ENCODE peak calls at places on chromosome 11, in seven cellular contexts. One of them, this sample, is unnamed.
A peak's percentile ranks its signal among the peaks of the same experiment; 100 is the strongest.

GRCh38 chr11:36186340-36186739 is 102.9 kb downstream of the COMMD9 start:
- DNase-seq in IMR-90: peak; percentile 87
- DNase-seq in neuronal stem cell: no peak
- DNase-seq in H1: no peak
- DNase-seq in H9: no peak
- DNase-seq in mesenchymal stem cell: no peak
- DNase-seq in trophoblast cell: no peak
- DNase-seq in this sample: no peak

GRCh38 chr11:112728288-112728687 is 232.9 kb upstream of the NCAM1 start:
- DNase-seq in IMR-90: no peak
- DNase-seq in neuronal stem cell: no peak
- DNase-seq in H1: no peak
- DNase-seq in H9: no peak
- DNase-seq in mesenchymal stem cell: no peak
- DNase-seq in trophoblast cell: no peak
- DNase-seq in this sample: no peak

GRCh38 chr11:28679795-28680194 is 571.6 kb downstream of the METTL15 start:
- DNase-seq in IMR-90: peak; percentile 88
- DNase-seq in neuronal stem cell: no peak
- DNase-seq in H1: no peak
- DNase-seq in H9: no peak
- DNase-seq in mesenchymal stem cell: peak; percentile 75
- DNase-seq in trophoblast cell: no peak
- DNase-seq in this sample: no peak

GRCh38 chr11:12402027-12402426 is 24.7 kb downstream of the PARVA start:
- DNase-seq in IMR-90: no peak
- DNase-seq in neuronal stem cell: no peak
- DNase-seq in H1: no peak
- DNase-seq in H9: no peak
- DNase-seq in mesenchymal stem cell: no peak
- DNase-seq in trophoblast cell: no peak
- DNase-seq in this sample: peak; percentile 74

GRCh38 chr11:32374261-32374711 is 61.1 kb downstream of the WT1 start:
- DNase-seq in IMR-90: peak; percentile 15
- DNase-seq in neuronal stem cell: peak; percentile 33
- DNase-seq in H1: peak; percentile 46
- DNase-seq in H9: peak; percentile 83
- DNase-seq in mesenchymal stem cell: peak; percentile 52
- DNase-seq in trophoblast cell: peak; percentile 79
- DNase-seq in this sample: peak; percentile 88

GRCh38 chr11:58629857-58630256 is 7.4 kb downstream of the CNTF start:
- DNase-seq in IMR-90: peak; percentile 71
- DNase-seq in neuronal stem cell: no peak
- DNase-seq in H1: no peak
- DNase-seq in H9: peak; percentile 39
- DNase-seq in mesenchymal stem cell: peak; percentile 58
- DNase-seq in trophoblast cell: no peak
- DNase-seq in this sample: peak; percentile 76

GRCh38 chr11:114086394-114086793 is 26.9 kb downstream of the ZBTB16 start:
- DNase-seq in IMR-90: no peak
- DNase-seq in neuronal stem cell: no peak
- DNase-seq in H1: no peak
- DNase-seq in H9: no peak
- DNase-seq in mesenchymal stem cell: no peak
- DNase-seq in trophoblast cell: no peak
- DNase-seq in this sample: no peak

GRCh38 chr11:61679893-61680621 is at the start of gene DAGLA:
- DNase-seq in IMR-90: peak; percentile 43
- DNase-seq in neuronal stem cell: peak; percentile 81
- DNase-seq in H1: no peak
- DNase-seq in H9: peak; percentile 62
- DNase-seq in mesenchymal stem cell: peak; percentile 38
- DNase-seq in trophoblast cell: no peak
- DNase-seq in this sample: peak; percentile 51

GRCh38 chr11:32706985-32707736 is 87.3 kb downstream of the CCDC73 start:
- DNase-seq in IMR-90: peak; percentile 82
- DNase-seq in neuronal stem cell: no peak
- DNase-seq in H1: no peak
- DNase-seq in H9: no peak
- DNase-seq in mesenchymal stem cell: peak; percentile 63
- DNase-seq in trophoblast cell: no peak
- DNase-seq in this sample: no peak

GRCh38 chr11:110824912-110825311 is 112.7 kb upstream of the ARHGAP20 start:
- DNase-seq in IMR-90: no peak
- DNase-seq in neuronal stem cell: no peak
- DNase-seq in H1: no peak
- DNase-seq in H9: no peak
- DNase-seq in mesenchymal stem cell: no peak
- DNase-seq in trophoblast cell: no peak
- DNase-seq in this sample: no peak

GRCh38 chr11:83033972-83034672 is 37.6 kb downstream of the RAB30 start:
- DNase-seq in IMR-90: peak; percentile 71
- DNase-seq in neuronal stem cell: no peak
- DNase-seq in H1: no peak
- DNase-seq in H9: no peak
- DNase-seq in mesenchymal stem cell: peak; percentile 43
- DNase-seq in trophoblast cell: no peak
- DNase-seq in this sample: no peak

GRCh38 chr11:120964857-120965256 is 59.0 kb upstream of the TBCEL start:
- DNase-seq in IMR-90: peak; percentile 72
- DNase-seq in neuronal stem cell: no peak
- DNase-seq in H1: no peak
- DNase-seq in H9: no peak
- DNase-seq in mesenchymal stem cell: peak; percentile 41
- DNase-seq in trophoblast cell: no peak
- DNase-seq in this sample: no peak

GRCh38 chr11:1560011-1560579 is 12.0 kb downstream of the DUSP8 start:
- DNase-seq in IMR-90: no peak
- DNase-seq in neuronal stem cell: no peak
- DNase-seq in H1: no peak
- DNase-seq in H9: peak; percentile 24
- DNase-seq in mesenchymal stem cell: no peak
- DNase-seq in trophoblast cell: no peak
- DNase-seq in this sample: no peak

GRCh38 chr11:97574976-97575665 is 1185.3 kb downstream of the JRKL start:
- DNase-seq in IMR-90: no peak
- DNase-seq in neuronal stem cell: no peak
- DNase-seq in H1: no peak
- DNase-seq in H9: no peak
- DNase-seq in mesenchymal stem cell: no peak
- DNase-seq in trophoblast cell: no peak
- DNase-seq in this sample: no peak

GRCh38 chr11:88246680-88247079 is 71.4 kb upstream of the RAB38 start:
- DNase-seq in IMR-90: peak; percentile 86
- DNase-seq in neuronal stem cell: no peak
- DNase-seq in H1: no peak
- DNase-seq in H9: no peak
- DNase-seq in mesenchymal stem cell: peak; percentile 12
- DNase-seq in trophoblast cell: no peak
- DNase-seq in this sample: no peak

GRCh38 chr11:131584694-131585592 is 214.5 kb downstream of the NTM start:
- DNase-seq in IMR-90: no peak
- DNase-seq in neuronal stem cell: no peak
- DNase-seq in H1: peak; percentile 41
- DNase-seq in H9: peak; percentile 87
- DNase-seq in mesenchymal stem cell: no peak
- DNase-seq in trophoblast cell: no peak
- DNase-seq in this sample: peak; percentile 73

GRCh38 chr11:69648679-69649575 is 8.0 kb downstream of the CCND1 start:
- DNase-seq in IMR-90: no peak
- DNase-seq in neuronal stem cell: no peak
- DNase-seq in H1: no peak
- DNase-seq in H9: peak; percentile 25
- DNase-seq in mesenchymal stem cell: no peak
- DNase-seq in trophoblast cell: no peak
- DNase-seq in this sample: no peak

GRCh38 chr11:73198677-73199076 is 19.4 kb upstream of the P2RY2 start:
- DNase-seq in IMR-90: no peak
- DNase-seq in neuronal stem cell: peak; percentile 65
- DNase-seq in H1: no peak
- DNase-seq in H9: peak; percentile 33
- DNase-seq in mesenchymal stem cell: peak; percentile 22
- DNase-seq in trophoblast cell: no peak
- DNase-seq in this sample: peak; percentile 95

GRCh38 chr11:107688322-107688918 is 23.4 kb downstream of the SLN start:
- DNase-seq in IMR-90: no peak
- DNase-seq in neuronal stem cell: no peak
- DNase-seq in H1: no peak
- DNase-seq in H9: no peak
- DNase-seq in mesenchymal stem cell: no peak
- DNase-seq in trophoblast cell: no peak
- DNase-seq in this sample: no peak

GRCh38 chr11:67500818-67501584 is 4.2 kb downstream of the PITPNM1 start:
- DNase-seq in IMR-90: no peak
- DNase-seq in neuronal stem cell: no peak
- DNase-seq in H1: no peak
- DNase-seq in H9: no peak
- DNase-seq in mesenchymal stem cell: no peak
- DNase-seq in trophoblast cell: no peak
- DNase-seq in this sample: no peak

GRCh38 chr11:75386912-75387311 is 12.4 kb upstream of the RPS3 start:
- DNase-seq in IMR-90: no peak
- DNase-seq in neuronal stem cell: no peak
- DNase-seq in H1: peak; percentile 29
- DNase-seq in H9: peak; percentile 65
- DNase-seq in mesenchymal stem cell: no peak
- DNase-seq in trophoblast cell: peak; percentile 92
- DNase-seq in this sample: peak; percentile 94

GRCh38 chr11:69637601-69637955 is 3.4 kb upstream of the CCND1 start:
- DNase-seq in IMR-90: no peak
- DNase-seq in neuronal stem cell: no peak
- DNase-seq in H1: no peak
- DNase-seq in H9: peak; percentile 74
- DNase-seq in mesenchymal stem cell: no peak
- DNase-seq in trophoblast cell: no peak
- DNase-seq in this sample: no peak

GRCh38 chr11:28535677-28536076 is 427.5 kb downstream of the METTL15 start:
- DNase-seq in IMR-90: no peak
- DNase-seq in neuronal stem cell: no peak
- DNase-seq in H1: no peak
- DNase-seq in H9: no peak
- DNase-seq in mesenchymal stem cell: no peak
- DNase-seq in trophoblast cell: no peak
- DNase-seq in this sample: no peak

GRCh38 chr11:86219291-86220193 is 25.0 kb upstream of the EED start:
- DNase-seq in IMR-90: no peak
- DNase-seq in neuronal stem cell: no peak
- DNase-seq in H1: no peak
- DNase-seq in H9: no peak
- DNase-seq in mesenchymal stem cell: no peak
- DNase-seq in trophoblast cell: no peak
- DNase-seq in this sample: no peak

GRCh38 chr11:84608788-84609309 is 1018.3 kb downstream of the DLG2 start:
- DNase-seq in IMR-90: no peak
- DNase-seq in neuronal stem cell: no peak
- DNase-seq in H1: no peak
- DNase-seq in H9: no peak
- DNase-seq in mesenchymal stem cell: no peak
- DNase-seq in trophoblast cell: no peak
- DNase-seq in this sample: no peak
- H2BK5ac ChIP-seq in IMR-90: no peak overlapping the region
- H2BK5ac ChIP-seq in neuronal stem cell: no peak overlapping the region
- H2BK5ac ChIP-seq in H1: no peak overlapping the region
- H2BK5ac ChIP-seq in H9: no peak overlapping the region
- H2BK5ac ChIP-seq in mesenchymal stem cell: no peak overlapping the region
- H2BK5ac ChIP-seq in trophoblast cell: no peak overlapping the region
- H2BK5ac ChIP-seq in this sample: no peak overlapping the region

DNA sequence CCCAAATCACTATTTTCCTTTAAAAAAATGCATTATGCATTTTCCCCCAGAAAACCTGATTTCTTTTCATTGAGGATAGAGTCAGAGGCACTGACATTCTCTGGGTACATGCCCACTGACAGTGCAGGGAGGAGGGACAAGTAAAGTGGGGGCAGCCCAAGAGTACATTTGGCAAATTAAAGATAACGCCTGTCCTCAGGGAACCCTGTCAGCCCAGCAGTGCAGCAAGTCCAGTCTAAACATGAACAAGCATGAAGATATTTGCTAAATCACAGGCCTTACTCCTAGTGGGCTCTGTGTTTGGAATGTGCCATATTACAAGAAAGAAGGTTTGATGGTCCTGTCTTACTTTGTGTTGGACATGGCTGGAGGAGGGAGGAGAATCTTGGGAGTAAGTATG is 37.8 kb downstream of the AMOTL1 start:
- DNase-seq in IMR-90: no peak
- DNase-seq in neuronal stem cell: no peak
- DNase-seq in H1: no peak
- DNase-seq in H9: no peak
- DNase-seq in mesenchymal stem cell: no peak
- DNase-seq in trophoblast cell: no peak
- DNase-seq in this sample: no peak
- H3K4me2 ChIP-seq in IMR-90: peak overlapping the region; percentile 24
- H3K4me2 ChIP-seq in neuronal stem cell: no peak overlapping the region
- H3K4me2 ChIP-seq in H1: no peak overlapping the region
- H3K4me2 ChIP-seq in H9: no peak overlapping the region
- H3K4me2 ChIP-seq in mesenchymal stem cell: no peak overlapping the region
- H3K4me2 ChIP-seq in trophoblast cell: no peak overlapping the region
- H3K4me2 ChIP-seq in this sample: no peak overlapping the region

GRCh38 chr11:126393143-126393542 is 37.7 kb downstream of the ST3GAL4 start:
- DNase-seq in IMR-90: no peak
- DNase-seq in neuronal stem cell: no peak
- DNase-seq in H1: no peak
- DNase-seq in H9: no peak
- DNase-seq in mesenchymal stem cell: no peak
- DNase-seq in trophoblast cell: no peak
- DNase-seq in this sample: no peak
- H3K9ac ChIP-seq in IMR-90: no peak overlapping the region
- H3K9ac ChIP-seq in neuronal stem cell: no peak overlapping the region
- H3K9ac ChIP-seq in H1: no peak overlapping the region
- H3K9ac ChIP-seq in H9: no peak overlapping the region
- H3K9ac ChIP-seq in mesenchymal stem cell: no peak overlapping the region
- H3K9ac ChIP-seq in trophoblast cell: no peak overlapping the region
- H3K9ac ChIP-seq in this sample: no peak overlapping the region

DNA sequence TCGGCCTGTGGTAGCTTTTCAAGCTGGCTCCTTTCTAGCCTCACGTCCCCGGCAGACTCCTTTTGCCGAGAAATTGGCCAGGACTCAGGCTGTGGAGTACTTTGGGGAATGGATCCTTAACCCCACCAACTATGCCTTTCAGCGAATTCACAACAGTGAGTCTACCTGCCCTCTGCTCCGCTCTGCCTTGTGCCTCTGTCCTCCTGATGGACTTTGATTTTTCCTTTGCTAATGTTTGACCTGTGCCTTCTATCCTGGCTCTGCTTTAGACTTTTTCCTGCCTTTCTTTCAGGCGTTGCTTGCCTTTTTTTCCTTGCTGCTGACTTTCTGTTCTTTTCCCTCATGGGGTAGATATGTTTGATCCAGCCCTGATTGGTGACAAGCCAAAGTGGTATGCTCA is 12.5 kb downstream of the MADD start:
- DNase-seq in IMR-90: no peak
- DNase-seq in neuronal stem cell: no peak
- DNase-seq in H1: no peak
- DNase-seq in H9: no peak
- DNase-seq in mesenchymal stem cell: no peak
- DNase-seq in trophoblast cell: no peak
- DNase-seq in this sample: no peak
- H2BK5ac ChIP-seq in IMR-90: no peak overlapping the region
- H2BK5ac ChIP-seq in neuronal stem cell: no peak overlapping the region
- H2BK5ac ChIP-seq in H1: no peak overlapping the region
- H2BK5ac ChIP-seq in H9: no peak overlapping the region
- H2BK5ac ChIP-seq in mesenchymal stem cell: no peak overlapping the region
- H2BK5ac ChIP-seq in trophoblast cell: no peak overlapping the region
- H2BK5ac ChIP-seq in this sample: no peak overlapping the region

This sample was measured in mesendoderm.